ENCODE peak calls at places on chromosomes 5 and 9, in nine cellular contexts. T, R, A, P, Y, W, E, I and C are unnamed samples.

GRCh38 chr5:170353011-170353890 is 35.9 kb downstream of the KCNMB1 start:
- DNase-seq in T (no peak), R (no peak), A (no peak), P (no peak), Y (no peak), W (no peak), E (no peak), I (no peak), C (no peak)

GRCh38 chr9:111298111-111298510 is 31.9 kb downstream of the OR2K2 start:
- DNase-seq in T (no peak), R (no peak), A (no peak), P (no peak), Y (no peak), W (no peak), E (no peak), I (no peak), C (no peak)

GRCh38 chr5:124746252-124746915 is at the start of gene ZNF608:
- DNase-seq in T (peak; percentile 20), R (peak; percentile 75), A (no peak), P (peak; percentile 36), Y (peak; percentile 54), W (peak; percentile 61), E (no peak), I (no peak), C (no peak)

GRCh38 chr9:76916231-76916630 is 10.3 kb upstream of the PRUNE2 start:
- DNase-seq in T (no peak), R (no peak), A (no peak), P (no peak), Y (no peak), W (no peak), E (no peak), I (no peak), C (no peak)

GRCh38 chr9:88722753-88723152 is 187.8 kb downstream of the NXNL2 start:
- DNase-seq in T (no peak), R (no peak), A (no peak), P (no peak), Y (peak; percentile 54), W (no peak), E (no peak), I (no peak), C (no peak)

GRCh38 chr5:72465601-72466563 is 41.3 kb downstream of the ZNF366 start:
- DNase-seq in T (no peak), R (no peak), A (no peak), P (no peak), Y (peak; percentile 44), W (no peak), E (no peak), I (peak; percentile 45), C (no peak)

GRCh38 chr5:107563957-107564544 is 106.7 kb downstream of the EFNA5 start:
- DNase-seq in T (peak; percentile 70), R (no peak), A (no peak), P (no peak), Y (no peak), W (no peak), E (no peak), I (no peak), C (no peak)

GRCh38 chr5:124630767-124631704 is 115.4 kb downstream of the ZNF608 start:
- DNase-seq in T (no peak), R (no peak), A (no peak), P (no peak), Y (no peak), W (no peak), E (no peak), I (no peak), C (no peak)

GRCh38 chr9:136052433-136052880 is 42.6 kb downstream of the NACC2 start:
- DNase-seq in T (no peak), R (peak; percentile 87), A (peak; percentile 65), P (no peak), Y (peak; percentile 85), W (peak; percentile 63), E (peak; percentile 82), I (peak; percentile 70), C (no peak)

GRCh38 chr5:157649091-157649490 is 3.1 kb downstream of the SOX30 start:
- DNase-seq in T (no peak), R (no peak), A (no peak), P (no peak), Y (no peak), W (no peak), E (no peak), I (no peak), C (no peak)

GRCh38 chr5:164504141-164504772 is 998.8 kb downstream of the MAT2B start:
- DNase-seq in T (no peak), R (peak; percentile 0), A (no peak), P (no peak), Y (peak; percentile 72), W (peak; percentile 46), E (no peak), I (peak; percentile 30), C (peak; percentile 31)

GRCh38 chr9:73596321-73596720 is 444.7 kb downstream of the ANXA1 start:
- DNase-seq in T (no peak), R (no peak), A (no peak), P (no peak), Y (no peak), W (no peak), E (no peak), I (no peak), C (no peak)

GRCh38 chr5:127886141-127886540 is 182.9 kb downstream of the CCDC192 start:
- DNase-seq in T (no peak), R (no peak), A (no peak), P (no peak), Y (no peak), W (no peak), E (no peak), I (no peak), C (no peak)

GRCh38 chr9:35569206-35569605 is 35.9 kb upstream of the TESK1 start:
- DNase-seq in T (no peak), R (no peak), A (no peak), P (no peak), Y (no peak), W (no peak), E (no peak), I (no peak), C (no peak)

GRCh38 chr9:110248361-110248760 is 7.9 kb downstream of the TXN start:
- DNase-seq in T (no peak), R (no peak), A (no peak), P (no peak), Y (no peak), W (no peak), E (no peak), I (no peak), C (no peak)

GRCh38 chr5:67577424-67577823 is 380.8 kb upstream of the CD180 start:
- DNase-seq in T (no peak), R (no peak), A (no peak), P (no peak), Y (peak; percentile 36), W (no peak), E (no peak), I (peak; percentile 24), C (no peak)

GRCh38 chr5:171975262-171975876 is 31.1 kb downstream of the FBXW11 start:
- DNase-seq in T (no peak), R (no peak), A (no peak), P (no peak), Y (peak; percentile 9), W (no peak), E (no peak), I (no peak), C (no peak)